ENCODE peak calls at places on chromosomes 7 and 10, in five cellular contexts. X, G, P, V and R are unnamed samples.

GRCh38 chr7:76358053-76358477 is 726 bp downstream of the YWHAG start:
- DNase-seq in P (peak), V (no peak), G (peak), X (peak), R (peak)

GRCh38 chr10:69451784-69452251 is 553 bp downstream of the TSPAN15 start:
- DNase-seq in X (no peak), V (no peak), P (no peak), G (peak), R (no peak)

GRCh38 chr7:83684928-83685327 is 36.0 kb upstream of the SEMA3E start:
- DNase-seq in G (no peak), X (no peak), P (no peak), V (no peak), R (no peak)

GRCh38 chr7:127253289-127254162 is 785 bp upstream of the GRM8 start:
- DNase-seq in P (peak), X (peak), G (peak), V (peak), R (peak)

GRCh38 chr10:26550774-26551526 is 112.8 kb downstream of the APBB1IP start:
- DNase-seq in P (no peak), X (no peak), G (no peak), V (no peak), R (no peak)

GRCh38 chr7:136033413-136034031 is 56.4 kb upstream of the MTPN start:
- DNase-seq in X (peak), P (no peak), V (no peak), G (peak), R (peak)

GRCh38 chr7:100693312-100694195 is 496 bp downstream of the GIGYF1 start:
- DNase-seq in V (no peak), G (peak), P (no peak), X (no peak), R (peak)

GRCh38 chr7:47579458-47579857 is 2.5 kb downstream of the TNS3 start:
- DNase-seq in P (no peak), X (no peak), G (no peak), V (no peak), R (no peak)

GRCh38 chr10:71957546-71958275 is 6.5 kb upstream of the CHST3 start:
- DNase-seq in V (no peak), G (no peak), P (no peak), X (no peak), R (no peak)

GRCh38 chr10:67487199-67487598 is 208.8 kb downstream of the CTNNA3 start:
- DNase-seq in X (no peak), V (peak), G (no peak), P (no peak), R (no peak)

GRCh38 chr7:144158861-144159260 is 24.4 kb upstream of the CTAGE4 start:
- DNase-seq in X (no peak), G (no peak), V (no peak), P (no peak), R (no peak)

GRCh38 chr10:27745719-27746363 is at the start of gene MKX:
- DNase-seq in G (peak), V (peak), X (peak), P (peak), R (peak)